ENCODE peak calls at places on chromosomes 11 and 22, in nine cellular contexts. Z, F, M, J, A, O, Q, C and E are unnamed samples.

GRCh38 chr11:93945596-93945995 is 75.6 kb upstream of the HEPHL1 start:
- DNase-seq in C (no peak), O (no peak), M (no peak), J (no peak), A (no peak), Q (no peak), F (no peak), Z (no peak), E (no peak)

GRCh38 chr11:59186130-59186594 is 14.2 kb downstream of the DTX4 start:
- DNase-seq in Z (peak), A (peak), F (no peak), Q (peak), O (peak), J (peak), M (no peak), C (peak), E (peak)

GRCh38 chr11:1087279-1087960 is 12.7 kb downstream of the MUC2 start:
- DNase-seq in C (no peak), A (no peak), J (no peak), F (no peak), Z (no peak), M (no peak), O (no peak), Q (no peak), E (no peak)

GRCh38 chr11:126992804-126993111 is 7.8 kb downstream of the KIRREL3 start:
- DNase-seq in Z (no peak), M (no peak), O (no peak), C (no peak), Q (no peak), J (no peak), A (no peak), F (peak), E (no peak)

GRCh38 chr11:125674210-125674609 is 6.4 kb downstream of the ACRV1 start:
- DNase-seq in F (no peak), Q (no peak), Z (no peak), J (no peak), A (no peak), M (no peak), O (no peak), C (no peak), E (no peak)

GRCh38 chr22:45769569-45770210 is 98.1 kb downstream of the ATXN10 start:
- DNase-seq in J (no peak), Z (no peak), C (no peak), A (no peak), F (peak), M (no peak), O (no peak), Q (no peak), E (no peak)

GRCh38 chr11:12888525-12889158 is 120.5 kb upstream of the RASSF10 start:
- DNase-seq in C (peak), F (peak), M (no peak), J (peak), O (peak), Z (peak), A (peak), Q (peak), E (peak)

GRCh38 chr11:34552270-34552669 is 38.7 kb upstream of the ELF5 start:
- DNase-seq in Z (no peak), A (no peak), F (no peak), Q (no peak), M (no peak), J (no peak), C (no peak), O (no peak), E (no peak)

GRCh38 chr11:106280041-106280440 is 202.6 kb downstream of the AASDHPPT start:
- DNase-seq in F (no peak), Z (no peak), M (no peak), A (no peak), C (no peak), Q (no peak), J (no peak), O (no peak), E (no peak)

GRCh38 chr22:33315954-33316353 is 257.8 kb upstream of the SYN3 start:
- DNase-seq in Z (no peak), Q (no peak), A (no peak), M (no peak), O (no peak), C (no peak), F (no peak), J (no peak), E (no peak)

GRCh38 chr11:71500601-71501021 is 26.5 kb upstream of the KRTAP5-7 start:
- DNase-seq in C (no peak), J (no peak), Z (no peak), O (no peak), F (peak), A (no peak), Q (no peak), M (no peak), E (no peak)